ENCODE peak calls at places on chromosomes 6 and 20, in ten cellular contexts. R is colonic mucosa, V is stomach, Z is H1, L is HCT116, A is upper lobe of right lung, C is tibial artery, Y is transverse colon, Q is uterus, P is gastrocnemius medialis. K is an unnamed sample.
A peak's percentile ranks its signal among the peaks of the same experiment; 100 is the strongest.

GRCh38 chr6:38443341-38443740 is 196.4 kb downstream of the BTBD9 start:
- DNase-seq in Z (no peak), Y (no peak), V (no peak), Q (no peak), P (no peak), C (no peak), R (no peak), A (no peak), L (no peak), K (no peak)

GRCh38 chr6:19715166-19715558 is 122.0 kb upstream of the ID4 start:
- DNase-seq in Y (no peak), L (no peak), Z (no peak), P (no peak), A (no peak), C (no peak), V (no peak), Q (no peak), R (no peak), K (no peak)

GRCh38 chr20:41339957-41340326 is 679 bp upstream of the LPIN3 start:
- DNase-seq in Y (peak; percentile 95), R (peak; percentile 96), C (peak; percentile 75), Q (peak; percentile 88), A (peak; percentile 94), P (peak; percentile 71), V (peak; percentile 96), Z (peak; percentile 88), L (peak; percentile 76), K (peak; percentile 89)

GRCh38 chr6:161922631-161923119 is 648.8 kb upstream of the AGPAT4 start:
- DNase-seq in P (peak; percentile 50), C (no peak), Y (peak; percentile 67), A (no peak), R (peak; percentile 68), V (peak; percentile 77), Q (no peak), L (peak; percentile 75), Z (no peak), K (peak; percentile 35)

GRCh38 chr20:48599748-48600469 is 227.9 kb downstream of the PREX1 start:
- DNase-seq in Q (no peak), P (no peak), A (peak; percentile 35), C (no peak), Y (peak; percentile 3), R (no peak), L (no peak), V (no peak), Z (no peak), K (no peak)

GRCh38 chr20:63701329-63702035 is 5.0 kb downstream of the TNFRSF6B start:
- DNase-seq in Y (no peak), A (peak; percentile 55), R (no peak), V (no peak), Z (no peak), P (no peak), L (no peak), Q (no peak), C (no peak), K (no peak)

GRCh38 chr6:30037182-30037788 is 23.8 kb upstream of the POLR1H start:
- DNase-seq in Q (no peak), A (no peak), C (no peak), V (no peak), P (no peak), R (no peak), Z (no peak), Y (no peak), L (no peak), K (no peak)

GRCh38 chr6:12472601-12473038 is 182.5 kb downstream of the EDN1 start:
- DNase-seq in Y (no peak), V (no peak), L (no peak), R (no peak), P (peak; percentile 72), Z (no peak), A (no peak), Q (peak; percentile 60), C (peak; percentile 92), K (no peak)

GRCh38 chr6:142870787-142871371 is 74.1 kb downstream of the HIVEP2 start:
- DNase-seq in Y (no peak), V (no peak), L (no peak), R (no peak), C (no peak), Q (no peak), Z (no peak), A (no peak), P (no peak), K (no peak)

GRCh38 chr6:111483736-111484654 is 977 bp upstream of the REV3L start:
- DNase-seq in Q (peak; percentile 94), L (peak; percentile 72), Y (peak; percentile 92), C (peak; percentile 99), P (peak; percentile 92), V (peak; percentile 92), A (peak; percentile 95), Z (peak; percentile 51), R (peak; percentile 93), K (peak; percentile 91)

GRCh38 chr6:124881898-124882579 is 80.2 kb upstream of the RNF217 start:
- DNase-seq in A (no peak), Q (no peak), C (no peak), R (no peak), P (no peak), V (no peak), Y (no peak), L (no peak), Z (no peak), K (no peak)

DNA sequence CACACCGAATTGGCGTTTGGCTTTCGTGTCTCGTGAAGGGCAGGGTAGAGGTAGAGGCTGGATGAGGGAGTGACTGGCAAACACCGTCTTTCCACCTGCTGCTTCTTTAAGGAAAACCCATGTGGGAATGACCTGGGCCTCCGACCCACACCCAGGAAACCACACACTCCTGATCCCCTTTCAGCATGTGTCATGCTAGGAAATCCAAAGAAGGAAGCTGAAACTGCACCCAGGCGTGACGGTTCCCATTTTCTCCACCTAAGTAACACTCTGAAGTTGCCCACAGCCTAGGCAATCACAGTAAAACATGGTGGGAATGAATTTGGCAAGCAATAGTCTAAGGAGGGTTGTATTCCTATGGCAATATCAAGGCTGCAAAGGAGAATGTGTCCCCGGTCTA is 538.4 kb upstream of the NOX3 start:
- DNase-seq in Y (no peak), L (no peak), P (no peak), A (no peak), Q (no peak), V (no peak), R (no peak), C (no peak), Z (no peak), K (no peak)
- H3K27ac ChIP-seq in Y (no peak overlapping the region), L (no peak overlapping the region), P (no peak overlapping the region), A (no peak overlapping the region), Q (no peak overlapping the region), V (no peak overlapping the region), R (no peak overlapping the region), C (no peak overlapping the region), Z (no peak overlapping the region), K (no peak overlapping the region)

DNA sequence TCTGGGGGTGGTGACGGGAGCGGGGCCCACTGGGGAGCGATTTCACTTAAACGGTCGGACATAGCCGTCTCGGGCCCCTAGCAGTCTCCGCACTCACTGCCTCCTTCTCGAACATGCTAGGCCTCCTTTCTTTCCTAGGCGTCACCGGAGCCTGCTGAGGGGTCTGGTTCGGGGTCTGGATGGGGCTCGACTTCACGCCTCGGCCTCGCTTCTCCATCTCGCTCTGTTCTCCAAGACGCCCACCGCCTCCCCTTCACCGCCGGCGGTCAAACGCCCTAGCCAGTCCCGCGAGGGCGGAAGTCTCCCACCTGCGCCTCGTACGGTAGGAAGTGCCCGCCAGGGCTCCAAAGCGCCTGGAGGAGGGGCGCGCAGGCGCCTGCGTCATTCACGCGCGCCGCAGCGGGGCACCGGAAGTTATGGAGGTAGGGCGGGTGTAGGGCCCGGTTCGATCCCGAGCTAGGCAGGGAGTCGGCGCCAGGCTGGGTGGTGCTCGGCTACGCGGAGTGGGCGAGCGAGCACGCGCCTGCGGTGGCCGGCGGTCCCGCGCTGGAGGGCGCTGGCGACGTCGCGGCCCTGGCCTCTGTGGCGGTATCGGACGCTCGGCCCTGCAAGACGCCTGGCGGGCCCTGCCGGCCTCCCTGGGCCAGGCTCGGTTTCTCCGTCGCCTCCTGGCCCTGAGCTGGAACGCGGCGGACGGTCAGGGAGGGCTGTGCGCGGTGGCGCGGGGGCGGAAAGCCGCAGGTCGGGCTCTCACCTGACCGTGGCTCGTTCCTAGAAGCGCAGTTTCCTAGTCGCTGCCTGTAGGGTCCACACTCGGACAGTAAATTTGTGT is at the start of the genes DYNLT2 and ERMARD:
- DNase-seq in L (peak; percentile 88), C (peak; percentile 92), A (peak; percentile 98), Z (peak; percentile 77), V (peak; percentile 96), R (peak; percentile 96), Y (peak; percentile 96), P (peak; percentile 93), Q (peak; percentile 94), K (peak; percentile 81)
- TF ChIP-seq CTCF in L (peak; percentile 14), C (peak; percentile 45), A (no peak), Z (peak; percentile 6), V (peak; percentile 36), R (no peak), Y (peak; percentile 41), P (peak; percentile 46), Q (peak; percentile 33), K (peak; percentile 75)

GRCh38 chr6:14366880-14367279 is 249.3 kb downstream of the CD83 start:
- DNase-seq in C (no peak), V (no peak), R (no peak), Y (no peak), Q (no peak), P (no peak), Z (no peak), L (no peak), A (no peak), K (no peak)
- H3K27ac ChIP-seq in C (no peak overlapping the region), V (no peak overlapping the region), R (no peak overlapping the region), Y (no peak overlapping the region), Q (no peak overlapping the region), P (no peak overlapping the region), Z (no peak overlapping the region), L (no peak overlapping the region), A (no peak overlapping the region), K (no peak overlapping the region)

GRCh38 chr6:145763742-145764141 is 28.4 kb upstream of the EPM2A start:
- DNase-seq in Z (no peak), R (no peak), C (no peak), L (no peak), V (no peak), Y (no peak), Q (no peak), P (no peak), A (no peak), K (no peak)

GRCh38 chr6:145755682-145756081 is 20.4 kb upstream of the EPM2A start:
- DNase-seq in Q (no peak), A (no peak), V (no peak), C (no peak), L (no peak), Z (no peak), P (no peak), Y (no peak), R (no peak), K (no peak)

GRCh38 chr6:145756170-145756662 is 20.9 kb upstream of the EPM2A start:
- DNase-seq in P (peak; percentile 50), V (no peak), Z (no peak), L (no peak), R (no peak), Q (no peak), Y (no peak), C (peak; percentile 37), A (no peak), K (no peak)

GRCh38 chr6:145758086-145758485 is 22.8 kb upstream of the EPM2A start:
- DNase-seq in R (no peak), L (no peak), A (no peak), P (no peak), Q (no peak), Y (no peak), C (no peak), V (no peak), Z (no peak), K (no peak)

DNA sequence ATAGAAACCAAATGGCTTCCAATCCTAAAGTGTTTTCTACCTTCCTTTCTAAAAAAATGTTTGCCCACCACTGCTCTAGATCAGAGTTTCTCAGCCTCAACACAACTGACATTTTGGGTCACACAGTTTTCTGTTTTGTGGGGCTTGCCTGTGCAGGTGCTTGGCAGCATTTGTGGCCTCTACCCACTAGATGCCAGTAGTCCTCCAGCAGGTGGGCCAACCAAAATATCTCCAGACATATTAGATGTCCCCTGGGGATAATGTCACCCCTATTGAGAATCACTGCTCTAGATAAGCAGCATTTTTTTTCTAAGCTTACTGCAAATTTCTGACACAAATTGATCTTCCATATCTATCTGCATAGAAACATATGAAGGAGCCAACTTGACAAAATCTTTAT is 26.3 kb upstream of the EPM2A start:
- DNase-seq in L (no peak), C (no peak), V (no peak), P (no peak), Z (no peak), A (no peak), R (no peak), Q (no peak), Y (no peak), K (no peak)
- TF ChIP-seq CTCF in L (no peak), C (no peak), V (no peak), P (no peak), Z (peak; percentile 14), A (no peak), R (no peak), Q (no peak), Y (no peak), K (no peak)